ENCODE peak calls at places on chromosomes 7 and 10, in five cellular contexts. Y is H9, J is IMR-90, L is mesenchymal stem cell, F is H1. K is an unnamed sample.

GRCh38 chr7:43530553-43531410 is 52.1 kb upstream of the STK17A start:
- DNase-seq in J (no peak), L (no peak), F (no peak), Y (no peak), K (no peak)

GRCh38 chr7:79452495-79453265 is 787 bp downstream of the MAGI2 start:
- DNase-seq in F (peak), J (peak), Y (peak), L (peak), K (peak)

GRCh38 chr10:4945706-4946348 is 17.4 kb upstream of the AKR1C1 start:
- DNase-seq in Y (no peak), L (no peak), F (no peak), J (peak), K (no peak)

GRCh38 chr10:97400665-97401454 is at the start of gene RRP12:
- DNase-seq in L (peak), Y (peak), F (peak), J (peak), K (peak)

GRCh38 chr7:28516390-28517145 is 104.2 kb downstream of the CREB5 start:
- DNase-seq in Y (peak), J (no peak), F (peak), L (no peak), K (no peak)

GRCh38 chr7:125427676-125428075 is 498.1 kb upstream of the POT1 start:
- DNase-seq in L (no peak), J (no peak), Y (no peak), F (no peak), K (no peak)

GRCh38 chr7:80681272-80681885 is 42.9 kb downstream of the CD36 start:
- DNase-seq in Y (no peak), J (peak), L (peak), F (no peak), K (peak)

GRCh38 chr7:132482866-132483265 is 93.4 kb downstream of the PLXNA4 start:
- DNase-seq in J (no peak), Y (no peak), F (no peak), L (no peak), K (no peak)

GRCh38 chr10:26801831-26802230 is 58.9 kb downstream of the ABI1 start:
- DNase-seq in Y (no peak), F (no peak), L (no peak), J (no peak), K (no peak)

GRCh38 chr10:131745591-131745990 is 155.2 kb upstream of the PPP2R2D start:
- DNase-seq in L (no peak), Y (no peak), J (no peak), F (no peak), K (no peak)

GRCh38 chr10:85606401-85606800 is 760.2 kb downstream of the GRID1 start:
- DNase-seq in Y (peak), F (peak), J (no peak), L (no peak), K (no peak)

GRCh38 chr7:25895792-25896171 is 256.2 kb upstream of the NFE2L3 start:
- DNase-seq in F (no peak), Y (peak), L (no peak), J (no peak), K (no peak)

GRCh38 chr7:148672041-148672440 is 26.7 kb upstream of the CUL1 start:
- DNase-seq in L (no peak), Y (no peak), J (no peak), F (no peak), K (no peak)

GRCh38 chr7:42350801-42351200 is 113.8 kb upstream of the GLI3 start:
- DNase-seq in Y (no peak), L (no peak), J (no peak), F (no peak), K (no peak)

GRCh38 chr7:40516376-40516775 is 381.6 kb downstream of the SUGCT start:
- DNase-seq in L (no peak), J (peak), Y (no peak), F (no peak), K (no peak)

GRCh38 chr7:97819161-97819560 is 53.0 kb downstream of the ASNS start:
- DNase-seq in Y (no peak), J (no peak), L (no peak), F (no peak), K (no peak)

GRCh38 chr7:4189151-4189570 is 492.9 kb upstream of the FOXK1 start:
- DNase-seq in J (peak), L (peak), Y (no peak), F (no peak), K (no peak)

GRCh38 chr7:3056713-3057388 is 13.2 kb upstream of the CARD11 start:
- DNase-seq in Y (no peak), J (no peak), F (no peak), L (peak), K (no peak)

GRCh38 chr10:124605856-124606812 is 138.0 kb downstream of the FAM53B start:
- DNase-seq in J (no peak), F (no peak), L (no peak), Y (no peak), K (no peak)

GRCh38 chr10:63438506-63439498 is 27.0 kb downstream of the JMJD1C start:
- DNase-seq in J (peak), F (no peak), L (no peak), Y (no peak), K (no peak)

GRCh38 chr10:68280750-68281149 is 48.8 kb upstream of the ATOH7 start:
- DNase-seq in J (no peak), L (no peak), F (no peak), Y (no peak), K (no peak)

GRCh38 chr10:79148452-79149344 is 79.9 kb downstream of the ZMIZ1 start:
- DNase-seq in F (no peak), L (peak), J (peak), Y (no peak), K (no peak)

GRCh38 chr7:121966538-121967332 is 93.8 kb downstream of the PTPRZ1 start:
- DNase-seq in F (no peak), Y (no peak), L (no peak), J (no peak), K (no peak)

GRCh38 chr10:131810036-131810804 is 90.6 kb upstream of the PPP2R2D start:
- DNase-seq in F (peak), L (no peak), J (no peak), Y (peak), K (no peak)

GRCh38 chr7:91233201-91233600 is 31.0 kb upstream of the FZD1 start:
- DNase-seq in F (no peak), J (no peak), Y (no peak), L (no peak), K (no peak)

GRCh38 chr7:36496576-36496975 is 106.9 kb downstream of the ANLN start:
- DNase-seq in L (no peak), J (no peak), F (no peak), Y (no peak), K (no peak)

DNA sequence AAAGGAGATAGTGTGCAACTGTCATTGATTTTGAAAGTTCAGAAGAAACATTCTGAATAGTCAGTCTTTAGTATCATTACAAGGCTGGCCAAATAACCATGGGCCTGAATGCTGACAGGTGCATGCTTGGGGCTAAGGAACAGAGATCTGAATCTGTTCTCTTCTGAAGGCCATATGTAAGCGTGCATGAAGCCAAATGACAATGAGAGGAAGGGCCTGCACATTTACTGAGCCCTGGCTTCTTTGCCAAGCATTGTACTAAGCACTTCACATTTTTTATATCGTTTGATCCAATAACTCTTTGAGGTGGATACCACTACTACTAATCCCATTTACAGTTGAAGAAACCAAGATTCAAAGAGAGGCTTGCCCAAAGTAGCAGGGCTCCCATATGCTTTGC is 22.5 kb upstream of the TIAL1 start:
- DNase-seq in L (no peak), J (no peak), Y (no peak), F (no peak), K (no peak)
- H3K9ac ChIP-seq in L (no peak), J (no peak), Y (no peak), F (no peak), K (no peak)

DNA sequence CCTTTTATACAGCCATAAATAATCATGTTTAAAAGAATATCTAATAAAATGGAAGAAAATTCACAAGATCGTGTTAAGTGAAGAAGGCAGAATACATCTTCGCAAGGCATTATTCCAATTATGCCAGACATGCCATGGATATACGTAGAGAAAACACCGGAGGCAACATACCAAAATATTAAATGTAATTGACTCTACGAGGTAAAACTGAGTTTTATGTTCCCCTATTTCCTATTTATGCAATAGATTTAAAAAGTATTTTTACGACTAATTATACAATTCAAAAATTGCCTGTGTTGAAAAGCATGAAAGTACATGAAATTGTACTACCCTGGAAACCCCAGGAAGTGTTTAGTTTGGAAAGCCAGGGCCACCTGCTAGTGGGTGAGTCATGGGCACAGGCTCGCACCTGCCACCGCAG is 935 bp upstream of the REPIN1 start:
- DNase-seq in Y (no peak), L (peak), J (peak), F (no peak), K (no peak)
- H4K91ac ChIP-seq in Y (peak), L (no peak), J (no peak), F (peak), K (no peak)

DNA sequence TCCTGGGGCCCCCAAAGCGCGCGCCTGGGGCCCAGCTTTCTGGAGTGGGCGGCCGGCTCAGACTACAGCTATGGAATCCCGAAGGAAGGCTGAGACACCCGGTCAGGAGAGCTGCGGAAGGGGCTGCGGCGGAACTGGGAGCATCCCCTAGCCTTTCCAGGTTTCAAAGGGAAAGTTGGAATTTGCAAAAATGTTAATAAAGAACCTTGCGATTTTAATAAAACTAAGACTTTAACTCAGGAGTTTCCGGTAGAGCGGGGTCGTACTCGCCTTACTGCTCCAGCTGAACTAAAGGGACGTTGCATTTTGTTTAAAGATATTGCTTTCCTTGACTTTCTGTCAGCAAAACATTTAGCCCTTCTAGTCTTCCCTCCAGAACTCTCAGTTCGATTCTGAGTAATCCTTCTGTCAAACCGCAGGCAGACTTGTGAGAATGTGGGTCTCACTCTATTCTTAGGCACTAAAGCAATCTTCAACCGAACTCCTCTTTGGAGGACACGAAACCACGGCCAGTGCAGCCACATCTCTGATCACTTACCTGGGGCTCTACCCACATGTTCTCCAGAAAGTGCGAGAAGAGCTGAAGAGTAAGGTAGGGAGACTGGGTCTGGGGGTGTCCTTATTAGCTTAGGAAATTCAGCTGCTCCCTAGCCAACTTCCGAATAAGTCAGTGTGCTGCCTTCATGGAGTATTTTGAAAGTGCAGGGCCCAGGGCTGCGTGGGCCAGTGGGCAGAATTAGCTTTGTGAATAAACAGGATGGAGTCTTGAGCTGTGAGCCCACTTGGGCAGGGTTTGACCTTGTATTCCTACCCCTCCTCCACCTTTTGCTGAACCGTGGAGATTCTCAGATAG is 1.9 kb downstream of the CYP26A1 start:
- DNase-seq in Y (no peak), F (no peak), J (no peak), L (no peak), K (no peak)
- H3K9ac ChIP-seq in Y (no peak), F (no peak), J (no peak), L (no peak), K (no peak)

GRCh38 chr10:18557960-18558359 is 93.4 kb downstream of the NSUN6 start:
- DNase-seq in J (no peak), Y (no peak), L (no peak), F (no peak), K (no peak)
- H4K91ac ChIP-seq in J (no peak), Y (no peak), L (no peak), F (no peak), K (no peak)

K was measured in neuronal stem cell.